ENCODE peak calls at places on chromosomes 5 and 9, in seven cellular contexts. H, T, V, Z, Q, P and R are unnamed samples.

GRCh38 chr9:77598961-77599360 is 49.2 kb downstream of the GNA14 start:
- DNase-seq in H (no peak), T (no peak), V (no peak), Z (no peak), Q (no peak), P (no peak), R (no peak)

GRCh38 chr9:109986423-109987055 is 206.5 kb downstream of the PALM2AKAP2 start:
- DNase-seq in H (no peak), T (no peak), V (no peak), Z (no peak), Q (no peak), P (no peak), R (no peak)

GRCh38 chr5:76393035-76393680 is 9.9 kb upstream of the IQGAP2 start:
- DNase-seq in H (no peak), T (no peak), V (no peak), Z (no peak), Q (no peak), P (no peak), R (peak)

GRCh38 chr5:30693326-30693725 is 500.2 kb upstream of the CDH6 start:
- DNase-seq in H (no peak), T (no peak), V (no peak), Z (no peak), Q (no peak), P (no peak), R (no peak)

GRCh38 chr9:104772707-104773106 is 8.8 kb downstream of the NIPSNAP3B start:
- DNase-seq in H (no peak), T (no peak), V (no peak), Z (no peak), Q (no peak), P (no peak), R (no peak)

GRCh38 chr9:93127395-93127911 is 6.6 kb downstream of the NINJ1 start:
- DNase-seq in H (peak), T (no peak), V (no peak), Z (peak), Q (peak), P (no peak), R (no peak)

GRCh38 chr9:95516736-95517558 is at the start of gene PTCH1:
- DNase-seq in H (no peak), T (no peak), V (no peak), Z (peak), Q (peak), P (no peak), R (no peak)

GRCh38 chr5:134114886-134115805 is 665 bp downstream of the TCF7 start:
- DNase-seq in H (peak), T (no peak), V (peak), Z (no peak), Q (no peak), P (no peak), R (no peak)

GRCh38 chr5:50792845-50793244 is 126.4 kb downstream of the PARP8 start:
- DNase-seq in H (no peak), T (no peak), V (no peak), Z (no peak), Q (no peak), P (no peak), R (no peak)

GRCh38 chr5:27523629-27524028 is 485.2 kb upstream of the CDH9 start:
- DNase-seq in H (no peak), T (no peak), V (no peak), Z (no peak), Q (no peak), P (no peak), R (no peak)

GRCh38 chr9:70101265-70101664 is 57.6 kb downstream of the MAMDC2 start:
- DNase-seq in H (no peak), T (no peak), V (no peak), Z (no peak), Q (no peak), P (no peak), R (no peak)

GRCh38 chr5:151819830-151820229 is 48.1 kb downstream of the G3BP1 start:
- DNase-seq in H (no peak), T (no peak), V (no peak), Z (no peak), Q (no peak), P (no peak), R (no peak)

GRCh38 chr5:135008981-135009735 is 24.9 kb downstream of the PITX1 start:
- DNase-seq in H (no peak), T (no peak), V (no peak), Z (no peak), Q (no peak), P (no peak), R (no peak)

GRCh38 chr9:101480386-101480785 is 44.8 kb upstream of the ALDOB start:
- DNase-seq in H (no peak), T (no peak), V (no peak), Z (no peak), Q (no peak), P (no peak), R (no peak)

GRCh38 chr9:93651521-93651950 is 75.2 kb downstream of the PHF2 start:
- DNase-seq in H (no peak), T (no peak), V (no peak), Z (peak), Q (no peak), P (no peak), R (no peak)

GRCh38 chr9:134670042-134670525 is 28.5 kb downstream of the COL5A1 start:
- DNase-seq in H (no peak), T (no peak), V (no peak), Z (no peak), Q (no peak), P (no peak), R (no peak)

GRCh38 chr5:20655211-20655610 is 667.2 kb upstream of the CDH18 start:
- DNase-seq in H (no peak), T (no peak), V (no peak), Z (no peak), Q (no peak), P (no peak), R (no peak)

GRCh38 chr5:159149085-159149484 is 49.4 kb upstream of the EBF1 start:
- DNase-seq in H (no peak), T (no peak), V (no peak), Z (no peak), Q (no peak), P (no peak), R (no peak)

GRCh38 chr9:108151161-108151586 is 661.6 kb upstream of the KLF4 start:
- DNase-seq in H (no peak), T (no peak), V (no peak), Z (no peak), Q (no peak), P (no peak), R (no peak)

GRCh38 chr9:105466898-105467455 is 19.1 kb downstream of the FSD1L start:
- DNase-seq in H (no peak), T (no peak), V (no peak), Z (no peak), Q (no peak), P (no peak), R (no peak)

GRCh38 chr5:94577466-94578245 is 40.7 kb downstream of the KIAA0825 start:
- DNase-seq in H (no peak), T (no peak), V (no peak), Z (no peak), Q (no peak), P (no peak), R (no peak)

GRCh38 chr5:88515881-88516819 is 247.5 kb upstream of the TMEM161B start:
- DNase-seq in H (no peak), T (no peak), V (no peak), Z (no peak), Q (no peak), P (no peak), R (no peak)

GRCh38 chr5:163433271-163433670 is 4.1 kb upstream of the CCNG1 start:
- DNase-seq in H (no peak), T (no peak), V (no peak), Z (no peak), Q (no peak), P (no peak), R (no peak)

GRCh38 chr5:63101870-63102269 is 523.3 kb downstream of the LRRC70 start:
- DNase-seq in H (no peak), T (no peak), V (no peak), Z (no peak), Q (no peak), P (no peak), R (no peak)

GRCh38 chr5:177470759-177471536 is 2.5 kb downstream of the DBN1 start:
- DNase-seq in H (no peak), T (no peak), V (no peak), Z (no peak), Q (no peak), P (no peak), R (no peak)

GRCh38 chr5:127652952-127653611 is 4.2 kb downstream of the CTXN3 start:
- DNase-seq in H (no peak), T (no peak), V (no peak), Z (no peak), Q (no peak), P (no peak), R (no peak)

GRCh38 chr9:37897665-37898064 is 6.3 kb downstream of the SLC25A51 start:
- DNase-seq in H (no peak), T (no peak), V (no peak), Z (no peak), Q (no peak), P (no peak), R (no peak)

GRCh38 chr5:159459951-159460538 is 129.8 kb upstream of the IL12B start:
- DNase-seq in H (no peak), T (no peak), V (no peak), Z (no peak), Q (no peak), P (no peak), R (no peak)

GRCh38 chr5:160467555-160468418 is 46.1 kb downstream of the PTTG1 start:
- DNase-seq in H (peak), T (peak), V (peak), Z (peak), Q (peak), P (no peak), R (peak)

GRCh38 chr9:125427556-125427955 is 165.9 kb downstream of the GAPVD1 start:
- DNase-seq in H (no peak), T (no peak), V (no peak), Z (no peak), Q (no peak), P (peak), R (no peak)

GRCh38 chr9:115525438-115526058 is 407.6 kb upstream of the TNC start:
- DNase-seq in H (no peak), T (no peak), V (no peak), Z (no peak), Q (no peak), P (no peak), R (no peak)

GRCh38 chr5:178587793-178588611 is 2.2 kb downstream of the COL23A1 start:
- DNase-seq in H (no peak), T (no peak), V (no peak), Z (no peak), Q (no peak), P (no peak), R (no peak)

GRCh38 chr9:27535701-27536118 is 6.1 kb upstream of the MOB3B start:
- DNase-seq in H (no peak), T (no peak), V (no peak), Z (no peak), Q (no peak), P (no peak), R (no peak)

GRCh38 chr9:33506626-33507370 is 17.3 kb upstream of the ANKRD18B start:
- DNase-seq in H (peak), T (no peak), V (no peak), Z (no peak), Q (no peak), P (peak), R (no peak)

GRCh38 chr5:40834391-40834848 is 602 bp downstream of the RPL37 start:
- DNase-seq in H (no peak), T (no peak), V (peak), Z (no peak), Q (no peak), P (no peak), R (no peak)

GRCh38 chr5:123094919-123095693 is 6.1 kb downstream of the PRDM6 start:
- DNase-seq in H (no peak), T (no peak), V (no peak), Z (no peak), Q (no peak), P (no peak), R (no peak)

GRCh38 chr5:14871084-14871572 is 450 bp downstream of the ANKH start:
- DNase-seq in H (peak), T (no peak), V (peak), Z (peak), Q (peak), P (no peak), R (no peak)

DNA sequence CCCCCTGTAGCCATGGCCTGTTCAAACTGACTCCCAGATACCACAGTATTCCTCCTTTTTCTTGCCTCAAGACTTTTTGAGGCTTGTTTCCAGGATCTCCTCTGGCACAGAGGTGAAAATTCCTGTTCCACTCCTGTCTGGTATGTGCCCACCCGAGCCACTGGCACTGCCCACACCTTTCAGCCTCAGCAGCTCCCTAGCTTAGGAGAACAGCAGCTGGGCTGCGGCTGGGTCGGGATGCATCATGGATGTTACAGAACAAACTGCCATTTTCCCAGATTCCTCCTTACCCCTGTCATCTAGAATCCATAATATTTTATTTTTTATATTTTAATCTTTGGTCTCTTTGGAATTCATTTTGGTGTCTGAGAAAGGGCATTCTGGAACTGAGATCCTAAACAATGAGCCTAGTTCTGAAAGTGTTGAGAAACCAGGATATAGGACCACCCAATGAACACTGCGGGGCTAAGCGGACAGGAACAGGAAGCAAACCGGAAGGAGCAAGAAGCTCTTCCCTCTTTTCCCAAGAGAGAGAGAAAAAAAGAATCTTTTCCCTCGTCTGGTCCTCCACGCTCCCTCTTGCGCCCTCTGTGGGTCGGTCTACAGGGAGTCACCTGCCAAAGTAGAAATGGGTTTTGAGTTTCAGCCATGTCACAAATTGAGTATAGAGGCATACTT is 12.5 kb downstream of the OR2S2 start:
- DNase-seq in H (peak), T (no peak), V (peak), Z (peak), Q (peak), P (peak), R (peak)
- H3K27ac ChIP-seq in H (peak), T (no peak), V (no peak), Z (peak), Q (no peak), P (peak), R (no peak)

GRCh38 chr5:91367374-91367773 is 15.7 kb downstream of the ARRDC3 start:
- DNase-seq in H (no peak), T (no peak), V (no peak), Z (no peak), Q (no peak), P (no peak), R (no peak)

GRCh38 chr5:91366571-91366970 is 16.5 kb downstream of the ARRDC3 start:
- DNase-seq in H (no peak), T (no peak), V (no peak), Z (no peak), Q (no peak), P (no peak), R (no peak)

GRCh38 chr5:91373016-91373415 is 10.1 kb downstream of the ARRDC3 start:
- DNase-seq in H (no peak), T (no peak), V (no peak), Z (no peak), Q (no peak), P (no peak), R (no peak)

GRCh38 chr5:91367908-91368648 is 15.0 kb downstream of the ARRDC3 start:
- DNase-seq in H (no peak), T (no peak), V (no peak), Z (no peak), Q (no peak), P (no peak), R (no peak)

DNA sequence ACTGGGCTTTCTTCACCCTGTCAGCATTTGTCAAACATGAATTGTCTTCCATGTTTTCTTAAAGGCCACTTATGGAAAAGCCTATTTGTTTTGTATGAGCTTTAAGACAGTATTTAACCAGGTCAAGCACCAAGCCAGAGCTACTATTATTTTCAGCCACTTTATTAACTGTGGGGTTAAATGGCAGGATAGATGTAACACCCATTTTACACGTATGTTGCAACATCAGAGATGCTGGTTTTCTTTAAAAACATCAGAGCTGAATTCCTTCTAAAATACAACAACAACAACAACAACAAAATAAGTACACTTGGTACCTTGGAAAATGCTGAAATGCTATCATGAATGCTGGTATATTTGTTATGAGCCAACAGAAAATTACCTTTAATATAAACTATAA is 13.6 kb downstream of the ARRDC3 start:
- DNase-seq in H (no peak), T (no peak), V (no peak), Z (no peak), Q (no peak), P (no peak), R (no peak)
- H3K27ac ChIP-seq in H (no peak), T (no peak), V (no peak), Z (peak), Q (no peak), P (no peak), R (no peak)

GRCh38 chr9:136327313-136327971 is at the start of gene GPSM1:
- DNase-seq in H (no peak), T (no peak), V (peak), Z (no peak), Q (peak), P (no peak), R (no peak)

GRCh38 chr9:136326777-136327312 is 494 bp upstream of the GPSM1 start:
- DNase-seq in H (no peak), T (no peak), V (no peak), Z (no peak), Q (no peak), P (no peak), R (no peak)

GRCh38 chr9:136324501-136325300 is 2.6 kb upstream of the GPSM1 start:
- DNase-seq in H (peak), T (no peak), V (no peak), Z (no peak), Q (no peak), P (no peak), R (no peak)

GRCh38 chr9:136325354-136325753 is 2.0 kb upstream of the GPSM1 start:
- DNase-seq in H (no peak), T (no peak), V (no peak), Z (no peak), Q (no peak), P (no peak), R (no peak)

DNA sequence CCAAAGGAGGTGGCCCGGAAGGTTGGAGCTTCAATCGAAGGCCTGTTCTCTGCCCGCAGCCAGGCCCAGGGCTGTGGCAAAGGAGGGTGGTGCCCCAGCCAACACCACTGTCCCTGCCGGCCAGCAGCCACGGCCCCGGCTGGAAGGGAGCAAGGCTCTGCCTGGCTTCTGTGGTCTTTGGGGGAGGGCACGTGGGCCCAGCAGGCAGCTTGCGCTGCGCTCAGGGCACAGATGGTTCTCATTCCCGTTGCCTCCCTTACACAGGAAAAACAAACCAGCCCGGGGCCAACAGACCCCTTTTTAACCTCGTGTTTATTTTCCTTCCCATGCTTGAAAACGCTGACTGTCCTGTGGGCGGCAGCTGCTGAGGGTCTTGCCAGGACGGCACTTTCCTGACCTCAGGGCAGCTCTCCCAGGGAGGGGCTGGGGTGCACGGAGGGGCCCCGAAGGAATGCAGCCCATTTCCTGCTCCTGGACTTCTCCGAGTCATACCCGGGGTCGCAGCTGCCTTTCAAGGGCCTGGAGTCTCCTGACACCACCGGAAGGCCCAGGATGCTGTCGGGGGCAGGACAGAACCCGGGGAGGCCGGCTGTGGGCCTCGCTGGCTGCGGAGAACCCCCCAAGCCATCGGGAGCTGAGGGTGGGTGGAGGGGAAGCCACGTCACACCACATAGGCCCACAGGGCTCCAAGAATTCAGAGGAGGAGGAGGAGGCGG is 1.1 kb upstream of the GPSM1 start:
- DNase-seq in H (no peak), T (no peak), V (no peak), Z (no peak), Q (peak), P (no peak), R (no peak)
- H3K27ac ChIP-seq in H (peak), T (peak), V (no peak), Z (peak), Q (peak), P (no peak), R (peak)

GRCh38 chr9:113978954-113979712 is 99.0 kb downstream of the AMBP start:
- DNase-seq in H (no peak), T (no peak), V (no peak), Z (no peak), Q (no peak), P (no peak), R (no peak)
- H3K27ac ChIP-seq in H (no peak), T (no peak), V (no peak), Z (no peak), Q (no peak), P (no peak), R (no peak)